ENCODE peak calls at places on chromosomes 13 and 19, in six cellular contexts. One of them, this sample, is unnamed.

GRCh38 chr19:10510301-10510802 is 6.9 kb downstream of the S1PR5 start:
- DNase-seq in body of pancreas: no peak
- DNase-seq in cardiac fibroblast: peak; percentile 41
- DNase-seq in neural progenitor cell: peak; percentile 64
- DNase-seq in pancreas: peak; percentile 53
- DNase-seq in GM12865: peak; percentile 47
- DNase-seq in this sample: no peak

GRCh38 chr13:97758317-97758716 is 195.2 kb upstream of the IPO5 start:
- DNase-seq in neural progenitor cell: no peak
- DNase-seq in pancreas: no peak
- DNase-seq in GM12865: no peak
- DNase-seq in body of pancreas: no peak
- DNase-seq in cardiac fibroblast: peak; percentile 36
- DNase-seq in this sample: peak; percentile 16

GRCh38 chr19:34577531-34578101 is 96.1 kb downstream of the WTIP start:
- DNase-seq in GM12865: no peak
- DNase-seq in pancreas: no peak
- DNase-seq in neural progenitor cell: peak; percentile 64
- DNase-seq in cardiac fibroblast: no peak
- DNase-seq in body of pancreas: no peak
- DNase-seq in this sample: no peak

GRCh38 chr13:21124853-21125252 is 51.5 kb downstream of the SKA3 start:
- DNase-seq in pancreas: peak; percentile 39
- DNase-seq in GM12865: no peak
- DNase-seq in cardiac fibroblast: peak; percentile 43
- DNase-seq in neural progenitor cell: peak; percentile 63
- DNase-seq in body of pancreas: peak; percentile 46
- DNase-seq in this sample: no peak

GRCh38 chr13:99018418-99019180 is 40.7 kb upstream of the DOCK9 start:
- DNase-seq in cardiac fibroblast: peak; percentile 78
- DNase-seq in GM12865: no peak
- DNase-seq in pancreas: no peak
- DNase-seq in body of pancreas: no peak
- DNase-seq in neural progenitor cell: no peak
- DNase-seq in this sample: no peak

GRCh38 chr19:14473915-14474578 is 1.1 kb downstream of the PTGER1 start:
- DNase-seq in body of pancreas: no peak
- DNase-seq in pancreas: no peak
- DNase-seq in neural progenitor cell: no peak
- DNase-seq in GM12865: no peak
- DNase-seq in cardiac fibroblast: no peak
- DNase-seq in this sample: no peak

GRCh38 chr13:28576037-28576436 is 81.1 kb upstream of the FLT1 start:
- DNase-seq in neural progenitor cell: no peak
- DNase-seq in GM12865: no peak
- DNase-seq in cardiac fibroblast: no peak
- DNase-seq in pancreas: no peak
- DNase-seq in body of pancreas: no peak
- DNase-seq in this sample: no peak

GRCh38 chr19:32138416-32138815 is 207.0 kb upstream of the ZNF507 start:
- DNase-seq in neural progenitor cell: no peak
- DNase-seq in body of pancreas: no peak
- DNase-seq in cardiac fibroblast: no peak
- DNase-seq in GM12865: no peak
- DNase-seq in pancreas: no peak
- DNase-seq in this sample: no peak

GRCh38 chr19:51366999-51367564 is 894 bp upstream of the ETFB start:
- DNase-seq in cardiac fibroblast: no peak
- DNase-seq in body of pancreas: no peak
- DNase-seq in neural progenitor cell: no peak
- DNase-seq in pancreas: peak; percentile 63
- DNase-seq in GM12865: peak; percentile 56
- DNase-seq in this sample: peak; percentile 50

GRCh38 chr19:588093-588742 is 1.5 kb upstream of the HCN2 start:
- DNase-seq in neural progenitor cell: peak; percentile 89
- DNase-seq in pancreas: peak; percentile 73
- DNase-seq in GM12865: peak; percentile 75
- DNase-seq in body of pancreas: peak; percentile 55
- DNase-seq in cardiac fibroblast: peak; percentile 70
- DNase-seq in this sample: peak; percentile 75

GRCh38 chr19:31002852-31003251 is 346.4 kb downstream of the TSHZ3 start:
- DNase-seq in neural progenitor cell: peak; percentile 11
- DNase-seq in GM12865: no peak
- DNase-seq in cardiac fibroblast: no peak
- DNase-seq in pancreas: no peak
- DNase-seq in body of pancreas: no peak
- DNase-seq in this sample: no peak

GRCh38 chr13:20126460-20127262 is 34.2 kb downstream of the GJA3 start:
- DNase-seq in cardiac fibroblast: no peak
- DNase-seq in GM12865: no peak
- DNase-seq in neural progenitor cell: no peak
- DNase-seq in pancreas: no peak
- DNase-seq in body of pancreas: no peak
- DNase-seq in this sample: peak; percentile 48

GRCh38 chr13:94121686-94122085 is 357.8 kb downstream of the DCT start:
- DNase-seq in pancreas: no peak
- DNase-seq in GM12865: no peak
- DNase-seq in cardiac fibroblast: peak; percentile 45
- DNase-seq in body of pancreas: no peak
- DNase-seq in neural progenitor cell: no peak
- DNase-seq in this sample: no peak

GRCh38 chr13:105817011-105817410 is 718.5 kb downstream of the EFNB2 start:
- DNase-seq in body of pancreas: no peak
- DNase-seq in cardiac fibroblast: no peak
- DNase-seq in pancreas: no peak
- DNase-seq in neural progenitor cell: peak; percentile 36
- DNase-seq in GM12865: no peak
- DNase-seq in this sample: no peak

GRCh38 chr19:18386543-18387251 is 739 bp downstream of the GDF15 start:
- DNase-seq in GM12865: no peak
- DNase-seq in cardiac fibroblast: no peak
- DNase-seq in pancreas: no peak
- DNase-seq in neural progenitor cell: no peak
- DNase-seq in body of pancreas: no peak
- DNase-seq in this sample: no peak

GRCh38 chr13:59012731-59013130 is 1151.0 kb downstream of the DIAPH3 start:
- DNase-seq in pancreas: no peak
- DNase-seq in body of pancreas: no peak
- DNase-seq in cardiac fibroblast: no peak
- DNase-seq in GM12865: no peak
- DNase-seq in neural progenitor cell: no peak
- DNase-seq in this sample: no peak

GRCh38 chr19:42658148-42658547 is 63.4 kb upstream of the CEACAM8 start:
- DNase-seq in pancreas: no peak
- DNase-seq in body of pancreas: no peak
- DNase-seq in neural progenitor cell: no peak
- DNase-seq in GM12865: no peak
- DNase-seq in cardiac fibroblast: peak; percentile 2
- DNase-seq in this sample: no peak

GRCh38 chr13:110961959-110962358 is 47.1 kb upstream of the ANKRD10 start:
- DNase-seq in neural progenitor cell: no peak
- DNase-seq in cardiac fibroblast: no peak
- DNase-seq in GM12865: no peak
- DNase-seq in body of pancreas: no peak
- DNase-seq in pancreas: no peak
- DNase-seq in this sample: no peak

GRCh38 chr13:41915096-41915495 is 45.8 kb downstream of the VWA8 start:
- DNase-seq in body of pancreas: no peak
- DNase-seq in neural progenitor cell: no peak
- DNase-seq in GM12865: no peak
- DNase-seq in pancreas: no peak
- DNase-seq in cardiac fibroblast: peak; percentile 34
- DNase-seq in this sample: no peak

GRCh38 chr13:41974262-41974900 is 13.5 kb upstream of the VWA8 start:
- DNase-seq in cardiac fibroblast: no peak
- DNase-seq in neural progenitor cell: no peak
- DNase-seq in pancreas: no peak
- DNase-seq in GM12865: no peak
- DNase-seq in body of pancreas: no peak
- DNase-seq in this sample: no peak

GRCh38 chr19:17086811-17087210 is 11.2 kb downstream of the MYO9B start:
- DNase-seq in body of pancreas: no peak
- DNase-seq in cardiac fibroblast: no peak
- DNase-seq in GM12865: no peak
- DNase-seq in neural progenitor cell: no peak
- DNase-seq in pancreas: no peak
- DNase-seq in this sample: no peak

GRCh38 chr13:113918981-113919646 is 54.8 kb downstream of the C13orf46 start:
- DNase-seq in cardiac fibroblast: no peak
- DNase-seq in body of pancreas: no peak
- DNase-seq in pancreas: no peak
- DNase-seq in neural progenitor cell: no peak
- DNase-seq in GM12865: no peak
- DNase-seq in this sample: no peak

DNA sequence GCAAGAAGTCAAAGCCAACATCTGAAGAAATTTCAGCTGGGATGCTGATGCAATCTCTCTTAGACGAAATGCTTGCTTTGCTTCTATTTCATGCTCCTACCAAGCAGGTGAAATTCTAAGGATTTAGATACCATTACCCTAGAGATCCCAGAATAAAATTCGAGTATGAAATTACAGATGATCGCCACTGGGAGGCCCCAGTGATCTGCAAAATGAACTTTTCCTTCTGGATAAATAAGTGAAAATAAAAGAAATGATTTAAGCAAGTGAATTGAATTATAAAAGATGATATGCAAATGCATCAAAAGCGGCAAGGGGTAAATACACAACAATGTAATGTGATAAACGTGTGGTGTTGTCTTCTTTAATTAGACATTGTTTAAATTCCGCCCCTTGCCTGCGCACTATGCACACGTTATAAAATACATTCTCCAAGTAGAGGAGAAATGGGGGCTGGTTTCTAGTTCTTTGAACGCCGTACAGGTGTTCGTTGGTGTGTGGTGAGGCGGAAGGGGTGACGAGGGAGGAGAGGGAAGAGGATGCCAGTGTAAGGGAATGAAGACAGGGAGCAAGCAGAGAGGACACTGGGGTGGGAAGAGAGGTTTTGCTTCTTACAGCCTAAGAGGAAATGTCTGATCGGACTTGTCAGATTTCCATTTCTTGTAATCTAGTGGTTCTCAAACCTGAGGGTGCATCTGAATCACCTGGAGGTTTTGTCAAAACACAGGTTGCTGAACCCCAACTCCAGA is 58.0 kb downstream of the ERCC5 start:
- DNase-seq in cardiac fibroblast: peak; percentile 44
- DNase-seq in GM12865: peak; percentile 38
- DNase-seq in body of pancreas: no peak
- DNase-seq in pancreas: no peak
- DNase-seq in neural progenitor cell: peak; percentile 28
- DNase-seq in this sample: no peak
- TF ChIP-seq CTCF in cardiac fibroblast: peak; percentile 42
- TF ChIP-seq CTCF in GM12865: peak; percentile 42
- TF ChIP-seq CTCF in body of pancreas: peak; percentile 18
- TF ChIP-seq CTCF in pancreas: peak; percentile 18
- TF ChIP-seq CTCF in neural progenitor cell: peak; percentile 73
- TF ChIP-seq CTCF in this sample: peak; percentile 33

DNA sequence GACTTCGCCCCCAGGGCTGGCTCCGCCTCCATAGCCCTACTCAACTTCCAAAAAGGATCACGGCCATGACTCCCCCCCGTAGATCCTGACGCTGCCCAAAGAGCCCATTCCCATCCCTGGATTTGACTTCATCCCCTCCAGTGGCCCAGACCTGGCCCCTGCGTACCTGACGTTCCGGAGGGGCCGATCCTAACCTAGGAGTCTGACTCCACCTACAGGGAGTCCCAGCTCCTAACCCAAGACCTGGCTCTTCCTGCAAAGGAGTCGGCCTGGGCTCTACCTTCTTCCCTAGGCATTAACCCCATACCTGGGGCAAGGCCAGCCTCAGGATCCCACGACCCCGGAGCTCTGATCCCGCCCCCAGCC is 10.8 kb downstream of the STAP2 start:
- DNase-seq in neural progenitor cell: no peak
- DNase-seq in GM12865: no peak
- DNase-seq in body of pancreas: no peak
- DNase-seq in pancreas: no peak
- DNase-seq in cardiac fibroblast: no peak
- DNase-seq in this sample: no peak
- TF ChIP-seq CTCF in neural progenitor cell: no peak
- TF ChIP-seq CTCF in GM12865: no peak
- TF ChIP-seq CTCF in body of pancreas: no peak
- TF ChIP-seq CTCF in pancreas: no peak
- TF ChIP-seq CTCF in cardiac fibroblast: no peak
- TF ChIP-seq CTCF in this sample: no peak

GRCh38 chr19:22116760-22117159 is 64.5 kb downstream of the ZNF257 start:
- DNase-seq in pancreas: no peak
- DNase-seq in body of pancreas: no peak
- DNase-seq in neural progenitor cell: no peak
- DNase-seq in GM12865: no peak
- DNase-seq in cardiac fibroblast: no peak
- DNase-seq in this sample: no peak

DNA sequence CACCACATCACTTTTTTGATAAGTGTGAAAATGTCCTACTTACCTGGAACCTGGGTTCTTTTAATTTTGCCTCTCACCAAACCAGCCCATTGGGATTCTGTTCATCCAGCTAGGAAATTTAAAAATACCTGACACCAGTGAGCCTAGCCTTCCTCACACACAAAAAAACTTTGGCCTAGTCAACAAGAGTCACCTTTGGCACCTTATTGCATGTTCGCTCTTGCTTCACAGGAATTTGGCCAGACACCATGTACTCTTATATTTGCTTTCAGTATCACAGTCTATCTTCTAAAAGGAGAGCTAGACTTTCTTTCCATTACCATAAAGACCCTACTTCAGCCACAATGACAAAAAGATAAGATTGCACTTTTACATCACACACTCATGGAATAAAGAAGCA is 65.8 kb downstream of the ZNF257 start:
- DNase-seq in cardiac fibroblast: no peak
- DNase-seq in GM12865: no peak
- DNase-seq in body of pancreas: no peak
- DNase-seq in neural progenitor cell: no peak
- DNase-seq in pancreas: no peak
- DNase-seq in this sample: no peak
- TF ChIP-seq CTCF in cardiac fibroblast: no peak
- TF ChIP-seq CTCF in GM12865: no peak
- TF ChIP-seq CTCF in body of pancreas: no peak
- TF ChIP-seq CTCF in neural progenitor cell: no peak
- TF ChIP-seq CTCF in pancreas: no peak
- TF ChIP-seq CTCF in this sample: no peak

DNA sequence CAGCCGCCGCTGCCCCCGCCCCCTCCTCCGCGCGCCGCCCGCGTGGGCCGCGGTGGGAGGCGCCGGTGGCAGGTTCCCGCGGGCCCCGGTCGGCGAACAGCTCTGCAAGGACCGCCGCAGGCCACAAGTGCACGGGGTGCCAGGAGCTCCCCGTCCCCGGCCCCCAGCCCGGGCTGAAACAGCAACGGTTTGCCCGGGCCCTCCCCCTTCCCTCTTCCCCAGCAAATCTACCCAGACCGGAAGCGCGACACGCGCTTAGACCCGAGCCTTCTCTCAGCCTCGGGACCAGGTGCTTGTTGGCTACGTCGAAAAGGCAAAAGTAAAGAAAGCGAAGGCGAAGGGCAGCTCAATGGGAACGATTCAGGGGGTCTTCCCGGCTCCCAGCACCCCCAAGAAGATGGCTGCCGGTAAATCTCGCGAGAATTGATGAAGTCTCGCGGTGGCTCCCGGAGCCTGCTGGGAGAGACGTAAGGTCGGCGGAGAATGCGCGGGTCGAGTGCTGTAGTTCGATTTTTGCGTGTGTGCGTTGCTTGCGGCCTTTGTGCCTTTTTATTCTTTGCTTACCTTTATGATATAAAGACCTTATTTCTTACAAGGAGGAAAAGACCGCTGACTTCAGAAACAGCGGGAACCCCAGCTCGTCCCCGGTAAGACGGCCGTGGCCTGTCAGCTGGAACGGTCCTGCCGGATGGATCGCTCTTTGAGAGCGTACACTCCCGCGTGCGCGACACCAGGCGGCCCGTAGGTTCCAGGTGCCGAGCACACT is at the start of gene RBM26:
- DNase-seq in pancreas: peak; percentile 89
- DNase-seq in cardiac fibroblast: peak; percentile 97
- DNase-seq in body of pancreas: peak; percentile 93
- DNase-seq in neural progenitor cell: peak; percentile 95
- DNase-seq in GM12865: peak; percentile 97
- DNase-seq in this sample: peak; percentile 97
- TF ChIP-seq CTCF in pancreas: no peak
- TF ChIP-seq CTCF in cardiac fibroblast: no peak
- TF ChIP-seq CTCF in body of pancreas: peak; percentile 32
- TF ChIP-seq CTCF in neural progenitor cell: peak; percentile 5
- TF ChIP-seq CTCF in GM12865: no peak
- TF ChIP-seq CTCF in this sample: peak; percentile 30